ENCODE peak calls at places on chromosomes 7 and 10, in five cellular contexts. A is fibroblast of pulmonary artery, L is neural progenitor cell, Q is heart right ventricle, G is left ventricle myocardium inferior. E is an unnamed sample.

GRCh38 chr10:11918384-11918783 is 95.2 kb downstream of the PROSER2 start:
- DNase-seq in A (no peak), L (no peak), Q (no peak), G (no peak), E (no peak)

GRCh38 chr10:12501851-12502525 is 152.6 kb downstream of the CAMK1D start:
- DNase-seq in A (no peak), L (no peak), Q (no peak), G (peak), E (peak)

GRCh38 chr10:14416308-14416700 is 85.6 kb upstream of the FRMD4A start:
- DNase-seq in A (no peak), L (no peak), Q (no peak), G (no peak), E (no peak)

GRCh38 chr10:34539533-34540315 is 275.4 kb downstream of the PARD3 start:
- DNase-seq in A (peak), L (no peak), Q (peak), G (no peak), E (no peak)

GRCh38 chr7:151211155-151211772 is 976 bp upstream of the H2BK1 start:
- DNase-seq in A (no peak), L (no peak), Q (no peak), G (no peak), E (no peak)

GRCh38 chr10:95543459-95543858 is 17.7 kb downstream of the SORBS1 start:
- DNase-seq in A (no peak), L (no peak), Q (no peak), G (no peak), E (no peak)

GRCh38 chr10:133332936-133333699 is 3.6 kb downstream of the CALY start:
- DNase-seq in A (no peak), L (no peak), Q (no peak), G (no peak), E (no peak)

GRCh38 chr10:77236700-77237099 is 400.9 kb downstream of the KCNMA1 start:
- DNase-seq in A (peak), L (no peak), Q (no peak), G (no peak), E (no peak)

GRCh38 chr10:122248356-122249302 is 22.5 kb upstream of the BTBD16 start:
- DNase-seq in A (no peak), L (no peak), Q (no peak), G (no peak), E (no peak)

GRCh38 chr10:69919250-69919649 is 117.5 kb downstream of the COL13A1 start:
- DNase-seq in A (no peak), L (no peak), Q (no peak), G (no peak), E (no peak)

GRCh38 chr7:95476072-95476845 is 9.5 kb upstream of the ASB4 start:
- DNase-seq in A (no peak), L (no peak), Q (no peak), G (no peak), E (no peak)

GRCh38 chr10:116138897-116139296 is 134.1 kb downstream of the GFRA1 start:
- DNase-seq in A (no peak), L (no peak), Q (no peak), G (no peak), E (no peak)

GRCh38 chr7:155763721-155764431 is 48.4 kb downstream of the SHH start:
- DNase-seq in A (peak), L (no peak), Q (peak), G (no peak), E (no peak)

GRCh38 chr7:5824297-5824610 is 42.8 kb upstream of the RNF216 start:
- DNase-seq in A (no peak), L (no peak), Q (no peak), G (no peak), E (no peak)

GRCh38 chr7:112204072-112204775 is 2.0 kb downstream of the DOCK4 start:
- DNase-seq in A (peak), L (peak), Q (no peak), G (no peak), E (no peak)

GRCh38 chr10:78171633-78172032 is 138.0 kb downstream of the RPS24 start:
- DNase-seq in A (no peak), L (no peak), Q (no peak), G (no peak), E (no peak)

GRCh38 chr10:114359041-114359952 is 45.0 kb downstream of the AFAP1L2 start:
- DNase-seq in A (no peak), L (no peak), Q (no peak), G (no peak), E (no peak)

GRCh38 chr7:921071-921461 is 33.4 kb downstream of the ADAP1 start:
- DNase-seq in A (no peak), L (no peak), Q (no peak), G (no peak), E (no peak)

GRCh38 chr7:142153400-142153799 is 41.9 kb downstream of the MGAM2 start:
- DNase-seq in A (no peak), L (peak), Q (no peak), G (no peak), E (no peak)

GRCh38 chr7:70306173-70306572 is 707.9 kb downstream of the AUTS2 start:
- DNase-seq in A (no peak), L (no peak), Q (no peak), G (no peak), E (no peak)

GRCh38 chr10:101272229-101272868 is 43.1 kb upstream of the LBX1 start:
- DNase-seq in A (peak), L (peak), Q (peak), G (peak), E (peak)

GRCh38 chr10:122264442-122264841 is 6.7 kb upstream of the BTBD16 start:
- DNase-seq in A (no peak), L (no peak), Q (no peak), G (no peak), E (no peak)

GRCh38 chr10:79904671-79905321 is 44.1 kb downstream of the SFTPD start:
- DNase-seq in A (peak), L (peak), Q (peak), G (peak), E (peak)

GRCh38 chr10:123043409-123043925 is 34.7 kb downstream of the ACADSB start:
- DNase-seq in A (peak), L (peak), Q (peak), G (no peak), E (peak)

GRCh38 chr7:133704436-133704835 is 422.7 kb upstream of the LRGUK start:
- DNase-seq in A (no peak), L (no peak), Q (no peak), G (no peak), E (no peak)

GRCh38 chr10:17730667-17731066 is 21.3 kb upstream of the TMEM236 start:
- DNase-seq in A (peak), L (no peak), Q (peak), G (no peak), E (no peak)

GRCh38 chr10:13890617-13891541 is 304.1 kb downstream of the PRPF18 start:
- DNase-seq in A (peak), L (peak), Q (peak), G (no peak), E (no peak)

GRCh38 chr7:45057853-45058252 is 30.9 kb downstream of the NACAD start:
- DNase-seq in A (no peak), L (no peak), Q (no peak), G (no peak), E (no peak)

GRCh38 chr7:114413741-114414140 is 874 bp upstream of the FOXP2 start:
- DNase-seq in A (no peak), L (no peak), Q (no peak), G (no peak), E (no peak)

GRCh38 chr10:19014034-19014433 is 34.6 kb upstream of the MALRD1 start:
- DNase-seq in A (peak), L (no peak), Q (no peak), G (no peak), E (no peak)

GRCh38 chr7:87317691-87318245 is 27.7 kb upstream of the CROT start:
- DNase-seq in A (no peak), L (no peak), Q (no peak), G (no peak), E (no peak)

GRCh38 chr10:3806603-3807002 is 21.6 kb upstream of the KLF6 start:
- DNase-seq in A (peak), L (no peak), Q (no peak), G (no peak), E (no peak)

GRCh38 chr10:129344103-129344502 is 122.9 kb upstream of the MGMT start:
- DNase-seq in A (no peak), L (no peak), Q (no peak), G (no peak), E (no peak)

GRCh38 chr7:149320313-149321124 is 58.5 kb downstream of the ZNF783 start:
- DNase-seq in A (no peak), L (no peak), Q (no peak), G (no peak), E (no peak)
- TF ChIP-seq CTCF in A (no peak), L (no peak), Q (no peak), G (no peak), E (no peak)

DNA sequence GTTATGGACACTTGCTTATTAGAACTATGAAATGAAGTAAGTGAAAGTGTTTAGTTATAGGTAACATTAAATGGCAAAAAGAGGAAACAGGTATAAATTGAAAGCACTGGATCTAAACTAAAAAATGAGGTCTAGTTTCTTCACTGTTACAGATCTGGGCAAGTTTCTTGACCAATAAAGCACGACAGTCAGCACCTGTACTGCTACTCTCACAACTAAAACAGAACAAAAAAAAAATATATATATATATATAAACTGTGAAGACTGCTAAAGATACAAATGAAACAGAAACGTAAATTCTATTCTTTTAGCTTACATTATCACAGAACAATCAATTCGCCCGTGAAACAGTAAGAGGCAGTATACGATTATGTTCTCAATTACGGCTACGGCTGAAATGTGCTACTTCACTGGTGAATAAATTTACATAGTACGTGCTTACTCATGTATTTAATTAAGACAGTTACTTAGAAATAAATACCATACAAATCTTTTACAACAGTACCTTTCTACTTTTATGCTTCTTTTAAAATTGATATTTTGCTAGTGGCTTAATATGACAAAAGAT is 4.2 kb downstream of the AHR start:
- DNase-seq in A (peak), L (no peak), Q (no peak), G (no peak), E (no peak)
- TF ChIP-seq CTCF in A (no peak), L (no peak), Q (no peak), G (peak), E (no peak)

DNA sequence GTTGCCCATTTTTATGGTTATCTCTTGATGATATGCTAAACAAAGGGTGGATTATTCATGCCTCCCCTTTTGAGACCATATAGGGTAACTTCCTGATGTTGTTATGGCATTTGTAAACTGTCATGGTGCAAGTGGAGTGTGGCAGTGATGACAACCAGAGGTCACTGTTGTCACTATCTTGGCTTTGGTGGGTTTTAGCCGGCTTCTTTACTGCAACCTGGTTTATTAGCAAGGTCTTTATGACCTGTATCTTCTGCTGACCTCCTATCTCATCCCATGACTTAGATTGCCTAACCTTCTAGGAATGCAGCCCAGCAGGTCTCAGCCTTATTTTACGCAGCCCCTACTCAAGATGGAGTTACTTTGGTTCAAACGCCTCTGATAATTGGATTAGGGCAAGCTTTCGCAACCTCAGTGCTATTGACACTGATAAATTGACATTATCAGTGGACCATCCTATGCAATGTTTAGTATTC is 36.9 kb downstream of the BAG3 start:
- DNase-seq in A (no peak), L (peak), Q (no peak), G (no peak), E (peak)
- TF ChIP-seq CTCF in A (no peak), L (peak), Q (no peak), G (no peak), E (peak)

DNA sequence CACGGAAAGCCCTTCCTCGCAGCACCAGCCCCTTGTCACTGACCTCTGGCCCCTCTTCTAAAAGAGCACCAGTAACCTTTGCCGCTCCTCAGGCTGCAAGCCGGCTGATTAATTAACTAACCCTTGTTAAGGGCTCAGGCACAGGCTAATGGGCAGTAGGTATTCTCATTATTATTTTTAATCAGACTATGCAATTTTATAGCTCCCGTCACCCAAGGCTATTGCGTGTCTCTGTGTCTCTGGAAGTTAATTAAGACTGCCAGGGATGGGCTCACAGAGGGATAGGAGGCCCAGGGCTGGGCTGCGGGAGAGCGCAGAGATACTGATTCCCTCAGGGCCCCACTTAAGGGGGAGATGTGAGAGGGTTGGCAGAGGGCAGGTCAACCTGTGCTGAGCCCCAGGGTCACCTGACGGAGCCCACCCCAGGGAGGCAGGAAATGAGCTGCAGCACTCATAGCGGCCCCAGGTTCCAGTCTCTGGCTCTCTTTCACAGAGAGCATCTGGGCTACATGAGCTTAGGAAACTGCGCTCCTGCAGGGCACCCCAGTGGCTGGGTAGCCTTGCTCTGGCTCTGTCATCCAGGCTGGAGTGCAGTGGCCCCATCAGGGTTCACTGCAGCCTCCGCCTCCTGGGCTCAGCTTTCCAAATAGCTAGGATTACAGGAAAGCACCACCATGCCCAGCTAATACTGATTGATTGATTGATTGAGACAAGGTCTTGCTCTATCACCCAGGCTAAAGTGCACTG is 92.2 kb upstream of the LRRC4 start:
- DNase-seq in A (no peak), L (peak), Q (no peak), G (no peak), E (peak)
- TF ChIP-seq CTCF in A (no peak), L (no peak), Q (no peak), G (no peak), E (no peak)

DNA sequence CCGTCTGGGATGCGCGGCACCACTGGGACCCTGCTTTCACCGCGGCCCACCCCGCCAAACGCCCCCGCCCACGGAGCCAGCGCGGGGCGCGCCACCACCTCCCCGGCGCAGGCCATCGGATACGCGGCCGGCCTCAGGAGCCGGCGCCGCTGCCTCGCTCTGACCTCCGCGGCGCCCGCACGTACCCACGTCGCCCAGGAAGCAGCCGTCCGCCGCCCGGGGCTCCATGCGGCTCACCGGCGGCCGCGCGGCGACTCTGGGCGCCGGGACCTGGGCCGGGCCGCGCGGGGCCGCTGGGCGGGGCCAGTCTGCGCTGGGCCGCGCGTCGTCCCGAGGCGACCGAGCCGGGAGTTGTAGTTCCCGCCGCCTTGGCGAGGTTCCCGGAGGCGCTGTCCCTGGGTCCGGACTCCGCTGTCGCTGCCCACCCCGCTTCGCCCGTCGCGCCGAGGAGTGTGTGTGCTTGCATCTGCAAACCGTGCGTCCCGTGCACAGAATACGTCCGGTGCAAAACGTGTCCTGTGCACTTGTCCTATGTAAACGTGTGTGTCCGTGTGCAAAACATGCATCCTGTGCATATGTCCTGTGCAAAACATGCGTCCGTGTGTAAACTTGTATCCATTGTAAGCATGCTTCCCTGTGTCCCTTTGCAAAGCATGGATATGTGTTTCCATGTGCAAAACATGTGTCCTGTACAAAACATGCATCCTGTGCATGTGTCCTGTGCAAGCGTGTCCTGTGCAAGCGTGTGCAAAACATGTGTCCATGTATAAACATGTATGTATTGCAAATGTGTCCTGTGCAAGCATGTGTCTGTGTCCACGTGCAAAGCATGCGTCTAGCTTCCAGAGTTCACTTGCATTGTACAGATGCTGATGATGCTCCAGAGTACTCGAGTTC is at the start of gene ASB13:
- DNase-seq in A (peak), L (peak), Q (peak), G (peak), E (peak)
- TF ChIP-seq CTCF in A (no peak), L (peak), Q (no peak), G (peak), E (no peak)

DNA sequence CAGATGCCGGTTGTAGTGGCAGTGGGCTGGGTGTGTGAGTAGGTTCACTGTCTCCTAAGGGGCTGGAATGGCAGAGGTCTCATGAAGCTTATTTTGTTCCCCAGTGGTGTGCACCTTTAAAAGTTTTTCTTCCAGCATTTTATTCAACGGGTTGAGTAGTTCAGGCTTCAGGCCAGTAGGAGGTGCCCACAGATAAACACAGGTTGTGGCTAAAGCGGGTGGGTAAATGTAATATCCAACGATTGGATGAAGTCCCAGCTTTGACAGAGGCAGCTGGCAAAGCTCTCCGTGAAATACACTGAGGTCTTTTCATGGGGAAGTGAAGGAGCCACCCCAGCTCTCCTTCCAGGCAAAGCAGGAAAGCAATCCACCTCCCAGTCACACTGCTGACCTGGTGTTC is 339.8 kb upstream of the LRRTM3 start:
- DNase-seq in A (peak), L (peak), Q (no peak), G (no peak), E (peak)
- TF ChIP-seq CTCF in A (no peak), L (peak), Q (no peak), G (no peak), E (peak)

GRCh38 chr7:30625283-30625682 is 30.6 kb downstream of the GARS1 start:
- DNase-seq in A (no peak), L (no peak), Q (no peak), G (no peak), E (no peak)
- TF ChIP-seq CTCF in A (no peak), L (peak), Q (no peak), G (peak), E (peak)

GRCh38 chr10:20858292-20859124 is 38.6 kb downstream of the NEBL start:
- DNase-seq in A (peak), L (no peak), Q (no peak), G (no peak), E (no peak)

GRCh38 chr10:20853276-20853675 is 43.8 kb downstream of the NEBL start:
- DNase-seq in A (no peak), L (no peak), Q (no peak), G (no peak), E (no peak)

GRCh38 chr10:20856484-20856883 is 40.6 kb downstream of the NEBL start:
- DNase-seq in A (no peak), L (no peak), Q (no peak), G (no peak), E (no peak)

GRCh38 chr10:20852303-20852702 is 44.8 kb downstream of the NEBL start:
- DNase-seq in A (no peak), L (no peak), Q (no peak), G (no peak), E (no peak)

DNA sequence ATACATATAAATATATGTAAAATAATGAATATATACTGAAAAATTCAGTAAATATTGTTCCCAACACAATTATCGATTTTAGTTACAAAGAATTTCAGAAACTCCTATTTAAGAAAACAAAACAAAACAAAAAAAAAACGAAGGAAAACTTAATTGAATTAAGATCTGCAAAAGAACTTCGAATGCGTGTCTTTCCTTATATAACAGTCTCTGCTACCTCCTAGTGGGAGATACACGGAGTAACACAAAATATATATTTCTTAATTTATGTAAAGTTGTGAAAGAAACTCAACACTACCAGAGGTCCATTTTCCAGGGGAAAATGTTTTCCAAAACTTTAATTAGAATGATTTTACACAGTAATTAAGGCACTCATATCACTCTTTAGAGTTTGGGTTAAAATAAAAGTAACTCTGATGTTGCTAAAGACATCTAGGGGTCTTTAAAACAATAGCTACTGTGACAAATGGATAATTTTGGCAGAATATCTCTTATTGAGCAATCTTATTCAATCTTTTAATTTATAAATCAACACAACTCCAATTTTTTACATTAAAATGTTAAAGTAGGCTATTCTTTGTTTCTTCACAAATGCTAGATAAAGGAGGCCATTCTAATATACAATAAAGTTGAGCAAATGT is 41.6 kb downstream of the NEBL start:
- DNase-seq in A (peak), L (peak), Q (no peak), G (no peak), E (no peak)
- TF ChIP-seq CTCF in A (peak), L (peak), Q (no peak), G (peak), E (peak)

GRCh38 chr10:30781571-30782542 is 152.3 kb upstream of the LYZL2 start:
- DNase-seq in A (no peak), L (peak), Q (no peak), G (no peak), E (peak)
- TF ChIP-seq CTCF in A (no peak), L (no peak), Q (no peak), G (no peak), E (no peak)